ENCODE peak calls at places on chromosomes 6 and 20, in six cellular contexts. J, M, U, K, A and N are unnamed samples.

GRCh38 chr6:139376054-139376355 is 1.6 kb upstream of the CITED2 start:
- DNase-seq in K (peak), M (no peak), A (no peak), J (no peak), U (no peak), N (peak)

GRCh38 chr6:166515072-166515810 is 71.2 kb downstream of the RAMACL start:
- DNase-seq in M (no peak), J (no peak), U (peak), K (no peak), A (no peak), N (no peak)

GRCh38 chr6:124535746-124536145 is 426.5 kb upstream of the RNF217 start:
- DNase-seq in M (no peak), K (no peak), U (no peak), J (no peak), A (no peak), N (no peak)

GRCh38 chr6:79277109-79277508 is 42.6 kb upstream of the HMGN3 start:
- DNase-seq in J (no peak), U (no peak), K (no peak), M (no peak), A (no peak), N (no peak)

GRCh38 chr6:119346450-119346849 is 3.1 kb downstream of the MAN1A1 start:
- DNase-seq in K (no peak), A (no peak), M (no peak), U (no peak), J (no peak), N (no peak)

GRCh38 chr6:130377371-130377770 is 11.6 kb downstream of the TMEM200A start:
- DNase-seq in U (no peak), M (no peak), A (no peak), K (no peak), J (no peak), N (no peak)

GRCh38 chr6:100706491-100706890 is 174.6 kb downstream of the ASCC3 start:
- DNase-seq in J (no peak), U (no peak), A (no peak), M (no peak), K (no peak), N (no peak)

GRCh38 chr20:14264869-14265268 is 72.5 kb downstream of the FLRT3 start:
- DNase-seq in K (no peak), M (no peak), U (no peak), A (no peak), J (no peak), N (no peak)

GRCh38 chr20:23156170-23156841 is 70.2 kb upstream of the CD93 start:
- DNase-seq in K (no peak), A (peak), U (peak), M (peak), J (no peak), N (no peak)

GRCh38 chr20:19099586-19100555 is 112.6 kb upstream of the SLC24A3 start:
- DNase-seq in U (no peak), M (no peak), J (no peak), A (no peak), K (peak), N (no peak)

GRCh38 chr6:99252421-99252820 is 97.1 kb downstream of the FAXC start:
- DNase-seq in J (no peak), A (no peak), U (no peak), K (no peak), M (no peak), N (no peak)

GRCh38 chr6:25774120-25774730 is 19.7 kb downstream of the SLC17A4 start:
- DNase-seq in A (no peak), M (no peak), J (no peak), U (no peak), K (no peak), N (no peak)

GRCh38 chr6:11428895-11429294 is 108.7 kb upstream of the TMEM170B start:
- DNase-seq in A (no peak), M (no peak), J (no peak), K (no peak), U (no peak), N (no peak)

GRCh38 chr6:170514908-170515307 is 38.2 kb downstream of the PSMB1 start:
- DNase-seq in M (no peak), K (no peak), J (no peak), A (no peak), U (no peak), N (no peak)

GRCh38 chr20:32454164-32455145 is 96.3 kb downstream of the ASXL1 start:
- DNase-seq in A (peak), K (peak), M (no peak), J (no peak), U (no peak), N (no peak)

DNA sequence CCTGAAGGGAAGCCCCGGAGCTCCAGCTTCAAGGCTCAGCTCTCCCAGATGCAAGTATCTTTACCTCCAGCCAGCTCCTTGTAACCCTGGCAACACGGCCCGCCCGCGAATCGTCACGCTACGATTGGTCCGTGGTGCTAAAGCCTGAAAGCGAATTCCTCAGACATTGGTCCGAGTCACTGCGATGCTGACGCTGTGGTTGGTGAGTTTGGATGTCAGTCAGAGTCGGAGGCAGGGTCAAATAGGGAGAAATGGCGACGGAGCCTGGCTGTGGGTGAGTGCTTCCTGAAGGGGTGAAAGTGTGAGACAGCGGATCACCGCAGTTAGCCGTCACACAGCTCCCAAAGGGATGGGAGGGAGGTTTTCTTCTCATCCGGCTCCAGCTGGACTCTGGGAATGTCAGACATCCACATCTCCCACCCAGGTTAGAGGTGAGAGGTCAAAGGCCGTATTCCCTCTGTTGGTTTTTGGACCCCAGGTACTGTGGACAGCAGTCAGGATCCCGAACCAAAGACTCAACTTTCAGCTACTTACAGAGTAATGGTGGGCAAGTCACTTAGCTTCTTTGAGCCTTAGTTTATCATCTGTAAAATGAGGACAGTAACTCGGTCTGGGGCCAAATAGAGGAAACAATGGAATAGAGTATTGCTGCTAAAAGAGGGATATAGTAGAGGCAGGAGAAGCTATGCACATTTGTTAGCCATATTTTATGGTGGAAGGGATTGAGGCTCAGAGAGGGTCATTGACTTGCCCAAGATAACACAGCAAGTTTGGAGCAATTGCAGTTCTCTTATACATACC is at the start of gene ZSWIM1:
- DNase-seq in J (peak), M (peak), K (peak), U (peak), A (peak), N (peak)
- TF ChIP-seq POLR2A in J (peak), M (no peak), K (peak), U (peak), A (peak), N (no peak)

GRCh38 chr20:58390659-58391035 is 1.6 kb downstream of the VAPB start:
- DNase-seq in J (no peak), A (no peak), K (no peak), U (no peak), M (no peak), N (no peak)

GRCh38 chr20:58388028-58388601 is 914 bp upstream of the VAPB start:
- DNase-seq in U (no peak), J (no peak), K (no peak), M (no peak), A (no peak), N (no peak)

GRCh38 chr20:58389324-58389967 is 417 bp downstream of the VAPB start:
- DNase-seq in J (no peak), M (peak), U (peak), A (no peak), K (no peak), N (peak)

GRCh38 chr20:58389968-58390658 is 1.1 kb downstream of the VAPB start:
- DNase-seq in U (peak), M (no peak), K (no peak), A (no peak), J (no peak), N (no peak)

DNA sequence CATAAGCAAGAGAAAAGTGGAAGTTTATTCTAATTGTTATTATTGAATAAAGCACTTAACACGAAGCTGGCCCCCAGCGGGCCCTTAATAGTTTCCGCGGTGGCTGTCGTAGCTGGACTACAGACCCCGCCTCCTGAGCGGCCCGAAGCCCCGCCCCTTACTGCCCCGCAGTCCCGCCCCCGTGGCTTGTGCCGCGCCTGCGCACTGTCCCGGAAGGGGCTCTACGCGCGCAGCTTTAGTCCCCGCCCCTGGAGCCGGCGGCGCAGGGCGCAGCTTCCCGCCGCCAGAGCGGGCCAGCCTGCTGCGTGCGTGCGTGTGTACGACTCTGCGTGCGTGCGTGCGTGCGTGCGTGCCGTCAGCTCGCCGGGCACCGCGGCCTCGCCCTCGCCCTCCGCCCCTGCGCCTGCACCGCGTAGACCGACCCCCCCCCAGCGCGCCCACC is at the start of gene VAPB:
- DNase-seq in A (peak), K (peak), M (peak), U (peak), J (peak), N (peak)
- TF ChIP-seq POLR2A in A (peak), K (peak), M (no peak), U (peak), J (peak), N (peak)

GRCh38 chr20:46575794-46576495 is 25.5 kb upstream of the OCSTAMP start:
- DNase-seq in K (no peak), J (no peak), M (no peak), U (no peak), A (no peak), N (no peak)
- TF ChIP-seq POLR2A in K (no peak), J (no peak), M (no peak), U (no peak), A (no peak), N (no peak)

DNA sequence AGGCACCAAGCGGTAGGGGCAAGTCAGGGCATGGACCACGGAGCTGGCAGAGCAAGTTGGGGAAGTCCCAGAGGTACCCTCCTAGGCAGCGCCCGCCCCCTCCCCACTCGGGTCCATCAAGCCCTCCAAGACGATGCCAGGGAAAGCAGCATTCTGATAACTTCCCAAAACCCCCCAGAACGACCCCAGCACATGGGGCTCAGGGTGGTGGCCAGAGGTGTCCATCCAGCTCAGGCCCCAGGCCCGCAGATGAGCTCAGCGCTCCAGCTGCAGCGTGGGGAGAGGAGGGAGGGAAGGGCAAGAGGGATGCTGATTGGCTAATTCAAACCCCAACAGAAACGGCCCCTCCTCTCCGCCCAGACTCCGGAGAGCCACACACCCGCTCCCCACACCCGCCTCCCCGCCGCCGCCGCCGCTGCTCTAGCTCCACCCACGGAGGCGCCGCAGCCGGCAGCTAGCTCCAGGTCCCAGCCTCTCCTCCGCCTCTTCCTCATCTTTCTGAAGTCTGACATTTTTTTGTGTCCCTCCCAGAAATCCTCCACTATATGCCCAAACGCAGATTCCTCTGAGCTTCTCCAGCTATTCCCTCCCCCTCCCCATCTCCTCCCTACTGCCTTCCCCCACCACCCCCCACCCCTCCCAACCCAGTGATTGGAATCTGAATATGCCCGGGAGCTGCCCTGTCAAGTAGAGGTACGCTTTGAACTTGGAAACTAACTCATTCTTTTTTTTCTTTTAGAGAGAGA is 40.3 kb upstream of the TLDC2 start:
- DNase-seq in U (peak), J (peak), A (peak), K (peak), M (peak), N (peak)
- TF ChIP-seq POLR2A in U (peak), J (peak), A (no peak), K (peak), M (no peak), N (peak)

DNA sequence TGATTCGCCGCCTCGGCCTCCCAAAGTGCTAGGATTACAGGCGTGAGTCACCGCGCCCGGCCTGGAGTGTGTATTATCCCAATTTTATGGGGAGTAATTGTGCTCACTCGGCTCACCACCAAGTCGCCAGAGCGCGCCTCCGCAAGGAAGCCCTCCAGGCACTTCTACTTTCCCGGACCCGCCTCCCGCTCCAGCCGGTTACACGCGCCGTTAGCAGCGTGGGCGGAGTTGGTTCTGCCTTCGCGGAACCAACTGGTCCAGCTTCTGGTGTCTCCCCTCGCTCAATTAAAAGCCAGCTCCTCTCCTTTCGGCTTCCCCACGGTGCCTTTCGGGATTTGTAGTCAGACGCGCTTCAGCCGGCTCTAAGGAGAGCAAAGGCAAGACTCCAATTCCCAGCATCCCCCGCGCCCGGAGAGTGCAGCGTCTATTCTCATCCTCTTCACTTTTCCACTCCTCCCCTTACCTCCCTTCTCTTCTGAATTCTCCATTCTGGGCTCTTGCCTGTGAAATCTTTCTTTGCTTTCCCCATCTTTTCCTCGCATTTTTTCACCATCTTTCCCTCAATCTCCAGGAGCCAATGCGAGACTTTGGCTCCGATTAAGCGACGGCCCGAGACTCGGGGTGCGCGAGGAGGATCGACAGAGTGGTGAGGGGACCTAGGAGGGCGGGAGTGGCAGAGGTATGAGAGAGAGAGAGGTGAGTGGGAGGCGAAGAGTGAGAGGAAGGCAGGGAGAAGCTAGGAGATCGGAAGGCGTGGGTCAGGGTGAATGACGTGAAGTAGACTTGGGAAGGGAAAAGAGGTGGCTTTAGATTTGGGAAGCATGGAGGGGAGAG is at the start of gene GTF2H4:
- DNase-seq in M (peak), K (peak), A (peak), J (peak), U (peak), N (peak)
- TF ChIP-seq POLR2A in M (no peak), K (no peak), A (peak), J (peak), U (peak), N (peak)

DNA sequence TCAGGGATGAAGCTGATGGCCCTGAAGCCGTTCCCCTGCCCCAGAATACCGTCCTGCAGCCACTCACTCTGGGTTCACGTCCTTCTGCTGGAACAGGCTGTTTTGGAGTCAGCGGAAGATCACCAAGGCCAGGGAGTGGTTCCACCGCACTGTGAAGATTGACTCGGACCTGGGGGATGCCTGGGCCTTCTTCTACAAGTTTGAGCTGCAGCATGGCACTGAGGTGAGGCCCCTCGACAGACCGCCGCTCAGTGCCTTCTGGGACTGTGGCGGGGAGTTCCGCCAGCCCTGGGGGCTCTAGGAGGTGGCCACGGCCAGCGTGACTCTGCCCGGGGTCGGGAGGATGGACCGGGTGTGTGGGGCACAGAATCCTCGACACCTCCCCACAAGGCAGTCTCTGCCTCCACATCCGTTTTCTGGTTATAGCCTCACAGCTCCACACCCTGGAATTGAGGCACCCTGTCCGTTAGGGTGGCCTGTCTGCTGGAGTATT is 4.1 kb upstream of the C20orf204 start:
- DNase-seq in U (no peak), K (no peak), M (no peak), A (no peak), J (no peak), N (no peak)
- TF ChIP-seq POLR2A in U (no peak), K (no peak), M (no peak), A (no peak), J (no peak), N (no peak)

GRCh38 chr6:30341728-30342127 is 3.2 kb upstream of the RPP21 start:
- DNase-seq in K (no peak), M (no peak), U (no peak), A (no peak), J (no peak), N (no peak)

GRCh38 chr6:30341249-30341648 is 3.7 kb upstream of the RPP21 start:
- DNase-seq in K (no peak), A (no peak), J (no peak), U (no peak), M (no peak), N (no peak)

GRCh38 chr6:30344191-30344867 is 627 bp upstream of the RPP21 start:
- DNase-seq in U (peak), A (no peak), M (no peak), K (no peak), J (no peak), N (no peak)

GRCh38 chr6:30345852-30346251 is 896 bp downstream of the RPP21 start:
- DNase-seq in J (no peak), M (no peak), A (no peak), U (no peak), K (no peak), N (no peak)

GRCh38 chr6:30344868-30345671 is at the start of gene RPP21:
- DNase-seq in K (peak), U (peak), J (peak), M (peak), A (peak), N (peak)
- TF ChIP-seq POLR2A in K (peak), U (peak), J (peak), M (peak), A (peak), N (peak)

GRCh38 chr6:21599074-21599639 is 5.6 kb downstream of the SOX4 start:
- DNase-seq in U (no peak), M (no peak), A (no peak), K (no peak), J (no peak), N (no peak)

GRCh38 chr6:21601341-21601740 is 7.8 kb downstream of the SOX4 start:
- DNase-seq in A (no peak), M (no peak), J (no peak), K (no peak), U (no peak), N (no peak)

GRCh38 chr6:21604081-21604480 is 10.5 kb downstream of the SOX4 start:
- DNase-seq in J (no peak), K (no peak), M (no peak), U (no peak), A (no peak), N (no peak)

GRCh38 chr6:21603516-21603952 is 10.0 kb downstream of the SOX4 start:
- DNase-seq in U (no peak), J (no peak), M (no peak), A (no peak), K (no peak), N (no peak)

GRCh38 chr6:21601932-21602390 is 8.4 kb downstream of the SOX4 start:
- DNase-seq in J (no peak), K (no peak), M (no peak), U (no peak), A (no peak), N (no peak)
- TF ChIP-seq POLR2A in J (no peak), K (no peak), M (no peak), U (no peak), A (no peak), N (no peak)